ENCODE peak calls at places on chromosomes 7 and 10, in ten cellular contexts. X, O, J, U, Z, W, Q, D, M and H are unnamed samples.

GRCh38 chr10:75611972-75612331 is 180.5 kb downstream of the LRMDA start:
- DNase-seq in D (no peak), U (no peak), J (no peak), Z (no peak), M (no peak), Q (no peak), O (no peak), X (no peak), W (no peak), H (no peak)

GRCh38 chr10:49082767-49083166 is 32.6 kb downstream of the VSTM4 start:
- DNase-seq in X (no peak), Q (no peak), Z (no peak), U (no peak), J (no peak), W (no peak), M (no peak), D (no peak), O (no peak), H (no peak)

GRCh38 chr10:15227611-15228372 is 59.3 kb upstream of the NMT2 start:
- DNase-seq in Z (no peak), X (no peak), W (no peak), D (no peak), J (peak; percentile 45), U (no peak), Q (no peak), M (no peak), O (peak; percentile 32), H (no peak)

GRCh38 chr7:36175872-36176271 is 22.8 kb downstream of the EEPD1 start:
- DNase-seq in M (no peak), Q (no peak), J (no peak), O (no peak), D (no peak), U (peak; percentile 76), X (no peak), W (no peak), Z (no peak), H (no peak)

GRCh38 chr7:130793855-130794618 is 60.0 kb upstream of the KLF14 start:
- DNase-seq in J (peak; percentile 6), W (no peak), Q (no peak), Z (no peak), O (no peak), U (no peak), X (no peak), D (no peak), M (no peak), H (no peak)

GRCh38 chr10:52438119-52438518 is 124.0 kb downstream of the DKK1 start:
- DNase-seq in O (no peak), Z (no peak), M (no peak), J (no peak), Q (no peak), X (no peak), U (no peak), D (no peak), W (no peak), H (no peak)

GRCh38 chr7:148031019-148031418 is 559.5 kb upstream of the C7orf33 start:
- DNase-seq in W (no peak), Q (no peak), X (no peak), Z (no peak), U (no peak), D (peak; percentile 29), O (no peak), M (no peak), J (no peak), H (no peak)

GRCh38 chr7:19146699-19147098 is 1.5 kb upstream of the FERD3L start:
- DNase-seq in D (no peak), Z (no peak), W (no peak), Q (no peak), M (no peak), J (peak; percentile 60), U (no peak), O (no peak), X (no peak), H (no peak)